ENCODE peak calls at places on chromosomes 13 and 19, in ten cellular contexts. O is stimulated activated CD4-positive, alpha-beta T cell treated with anti-CD3 and anti-CD28 coated beads, Interleukin-12 subunit alpha, Interleukin-12 subunit beta, amount 100 ng/mL, for 24 hours; H is GM04503; M is lung; Y is NCI-H510A treated with DMSO at 0.1 percent for 48 hours; C is mesenteric fat pad; Z is HS-5; T is effector memory CD4-positive, alpha-beta T cell; R is skeletal muscle cell; S is foreskin fibroblast. N is an unnamed sample.

GRCh38 chr13:41639955-41640780 is 182.8 kb downstream of the RGCC start:
- DNase-seq in O (no peak), H (peak; percentile 37), M (no peak), Y (no peak), C (no peak), Z (no peak), T (no peak), R (peak; percentile 89), S (no peak), N (no peak)

GRCh38 chr19:16266586-16266942 is 58.1 kb upstream of the KLF2 start:
- DNase-seq in O (no peak), H (no peak), M (no peak), Y (no peak), C (no peak), Z (no peak), T (peak; percentile 59), R (no peak), S (no peak), N (no peak)

GRCh38 chr19:3006075-3006767 is 22.9 kb downstream of the TLE2 start:
- DNase-seq in O (no peak), H (no peak), M (no peak), Y (no peak), C (no peak), Z (no peak), T (no peak), R (no peak), S (no peak), N (no peak)

GRCh38 chr19:1253514-1254080 is 5.2 kb downstream of the MIDN start:
- DNase-seq in O (no peak), H (no peak), M (no peak), Y (no peak), C (no peak), Z (no peak), T (no peak), R (no peak), S (no peak), N (no peak)

GRCh38 chr19:50826492-50827240 is 3.1 kb upstream of the KLK1 start:
- DNase-seq in O (no peak), H (no peak), M (no peak), Y (no peak), C (no peak), Z (no peak), T (no peak), R (no peak), S (no peak), N (no peak)

GRCh38 chr13:71979616-71980015 is 112.6 kb upstream of the DACH1 start:
- DNase-seq in O (no peak), H (no peak), M (no peak), Y (no peak), C (no peak), Z (no peak), T (no peak), R (no peak), S (peak; percentile 1), N (no peak)

GRCh38 chr19:12938536-12939291 is at the start of gene CALR:
- DNase-seq in O (no peak), H (no peak), M (no peak), Y (no peak), C (no peak), Z (no peak), T (peak; percentile 5), R (no peak), S (peak; percentile 67), N (no peak)

GRCh38 chr13:61466280-61466679 is 50.6 kb upstream of the PCDH20 start:
- DNase-seq in O (no peak), H (no peak), M (no peak), Y (no peak), C (no peak), Z (no peak), T (no peak), R (no peak), S (no peak), N (no peak)

GRCh38 chr19:41940443-41941409 is 12.5 kb upstream of the ERFL start:
- DNase-seq in O (no peak), H (no peak), M (no peak), Y (no peak), C (no peak), Z (no peak), T (no peak), R (no peak), S (no peak), N (no peak)

GRCh38 chr13:50319603-50320296 is 304.5 kb downstream of the KCNRG start:
- DNase-seq in O (no peak), H (no peak), M (no peak), Y (no peak), C (no peak), Z (no peak), T (no peak), R (no peak), S (peak; percentile 46), N (no peak)

GRCh38 chr19:34733266-34733825 is 697 bp upstream of the ZNF181 start:
- DNase-seq in O (no peak), H (no peak), M (peak; percentile 59), Y (peak; percentile 60), C (no peak), Z (no peak), T (no peak), R (no peak), S (no peak), N (no peak)

GRCh38 chr13:24153979-24154378 is 6.5 kb upstream of the SPATA13 start:
- DNase-seq in O (no peak), H (no peak), M (no peak), Y (no peak), C (no peak), Z (no peak), T (no peak), R (no peak), S (no peak), N (no peak)

GRCh38 chr13:110600980-110601379 is 14.4 kb upstream of the NAXD start:
- DNase-seq in O (no peak), H (no peak), M (no peak), Y (no peak), C (no peak), Z (no peak), T (no peak), R (no peak), S (no peak), N (no peak)

GRCh38 chr13:24039621-24040475 is 120.7 kb upstream of the SPATA13 start:
- DNase-seq in O (no peak), H (no peak), M (peak; percentile 6), Y (no peak), C (no peak), Z (no peak), T (no peak), R (no peak), S (no peak), N (no peak)

GRCh38 chr19:14516746-14517438 is 1.3 kb downstream of the DNAJB1 start:
- DNase-seq in O (no peak), H (no peak), M (no peak), Y (no peak), C (no peak), Z (no peak), T (no peak), R (no peak), S (no peak), N (no peak)

GRCh38 chr13:51912091-51912490 is 50.3 kb downstream of the CCDC70 start:
- DNase-seq in O (no peak), H (no peak), M (no peak), Y (peak; percentile 49), C (no peak), Z (no peak), T (no peak), R (no peak), S (no peak), N (no peak)

GRCh38 chr13:39734952-39735351 is 79.5 kb downstream of the COG6 start:
- DNase-seq in O (no peak), H (no peak), M (no peak), Y (no peak), C (no peak), Z (no peak), T (no peak), R (no peak), S (no peak), N (no peak)

GRCh38 chr13:44932850-44933251 is 56.4 kb downstream of the NUFIP1 start:
- DNase-seq in O (no peak), H (no peak), M (no peak), Y (no peak), C (no peak), Z (no peak), T (no peak), R (no peak), S (peak; percentile 79), N (no peak)

GRCh38 chr13:106337096-106337495 is 198.4 kb downstream of the EFNB2 start:
- DNase-seq in O (no peak), H (no peak), M (no peak), Y (peak; percentile 54), C (no peak), Z (no peak), T (no peak), R (peak; percentile 10), S (peak; percentile 55), N (no peak)

GRCh38 chr13:23656637-23657036 is 86.4 kb downstream of the TNFRSF19 start:
- DNase-seq in O (no peak), H (no peak), M (no peak), Y (peak; percentile 60), C (no peak), Z (no peak), T (no peak), R (peak; percentile 86), S (peak; percentile 96), N (peak; percentile 92)

GRCh38 chr13:43835701-43836100 is 43.8 kb downstream of the CCDC122 start:
- DNase-seq in O (no peak), H (no peak), M (no peak), Y (no peak), C (no peak), Z (no peak), T (no peak), R (no peak), S (peak; percentile 23), N (no peak)

GRCh38 chr13:113502686-113503085 is 12.2 kb upstream of the DCUN1D2 start:
- DNase-seq in O (no peak), H (no peak), M (no peak), Y (no peak), C (no peak), Z (no peak), T (no peak), R (no peak), S (no peak), N (no peak)

GRCh38 chr13:42946927-42947326 is 45.1 kb downstream of the EPSTI1 start:
- DNase-seq in O (no peak), H (no peak), M (no peak), Y (no peak), C (no peak), Z (no peak), T (no peak), R (peak; percentile 51), S (peak; percentile 72), N (no peak)

GRCh38 chr19:13803038-13803437 is 7.8 kb downstream of the ZSWIM4 start:
- DNase-seq in O (no peak), H (no peak), M (peak; percentile 60), Y (no peak), C (no peak), Z (no peak), T (no peak), R (no peak), S (no peak), N (no peak)

GRCh38 chr19:49637865-49638350 is 2.0 kb downstream of the RRAS start:
- DNase-seq in O (no peak), H (peak; percentile 47), M (peak; percentile 87), Y (peak; percentile 13), C (peak; percentile 93), Z (no peak), T (no peak), R (peak; percentile 36), S (peak; percentile 94), N (no peak)

GRCh38 chr13:113828282-113828825 is 35.5 kb downstream of the GAS6 start:
- DNase-seq in O (no peak), H (no peak), M (no peak), Y (no peak), C (no peak), Z (no peak), T (no peak), R (no peak), S (no peak), N (no peak)

GRCh38 chr19:7288131-7288530 is 6.1 kb downstream of the INSR start:
- DNase-seq in O (no peak), H (no peak), M (no peak), Y (no peak), C (no peak), Z (no peak), T (no peak), R (no peak), S (no peak), N (no peak)

GRCh38 chr19:6276447-6276846 is 3.3 kb downstream of the MLLT1 start:
- DNase-seq in O (no peak), H (peak; percentile 68), M (peak; percentile 54), Y (no peak), C (no peak), Z (no peak), T (no peak), R (peak; percentile 62), S (peak; percentile 94), N (no peak)